ENCODE peak calls at places on chromosomes 4 and X, in six cellular contexts. One of them, this sample, is unnamed. For H3K4me1, the result is how much of the 10 kb centered on the place peaks cover.

GRCh38 chrX:13985697-13986435 is 43.8 kb downstream of the GEMIN8 start:
- DNase-seq in lower lobe of right lung: no peak
- DNase-seq in CD8-positive, alpha-beta memory T cell: no peak
- DNase-seq in transverse colon: no peak
- DNase-seq in PC-3: no peak
- DNase-seq in ovary: no peak
- DNase-seq in this sample: no peak

GRCh38 chrX:23952984-23953907 is 45.4 kb downstream of the CXorf58 start:
- DNase-seq in lower lobe of right lung: no peak
- DNase-seq in CD8-positive, alpha-beta memory T cell: peak
- DNase-seq in transverse colon: no peak
- DNase-seq in PC-3: no peak
- DNase-seq in ovary: no peak
- DNase-seq in this sample: peak

GRCh38 chrX:106932492-106932923 is 12.3 kb downstream of the CLDN2 start:
- DNase-seq in lower lobe of right lung: no peak
- DNase-seq in CD8-positive, alpha-beta memory T cell: no peak
- DNase-seq in transverse colon: no peak
- DNase-seq in PC-3: peak
- DNase-seq in ovary: no peak
- DNase-seq in this sample: peak

GRCh38 chr4:179605196-179605595 is 2163.0 kb upstream of the AGA start:
- DNase-seq in lower lobe of right lung: no peak
- DNase-seq in CD8-positive, alpha-beta memory T cell: no peak
- DNase-seq in transverse colon: no peak
- DNase-seq in PC-3: peak
- DNase-seq in ovary: no peak
- DNase-seq in this sample: no peak

GRCh38 chr4:82823062-82823461 is 24.5 kb upstream of the SCD5 start:
- DNase-seq in lower lobe of right lung: no peak
- DNase-seq in CD8-positive, alpha-beta memory T cell: no peak
- DNase-seq in transverse colon: no peak
- DNase-seq in PC-3: peak
- DNase-seq in ovary: no peak
- DNase-seq in this sample: no peak

GRCh38 chr4:113760852-113761681 is 471 bp downstream of the CAMK2D start:
- DNase-seq in lower lobe of right lung: peak
- DNase-seq in CD8-positive, alpha-beta memory T cell: peak
- DNase-seq in transverse colon: peak
- DNase-seq in PC-3: peak
- DNase-seq in ovary: peak
- DNase-seq in this sample: peak

GRCh38 chrX:19876962-19877361 is 10.4 kb downstream of the SH3KBP1 start:
- DNase-seq in lower lobe of right lung: no peak
- DNase-seq in CD8-positive, alpha-beta memory T cell: no peak
- DNase-seq in transverse colon: no peak
- DNase-seq in PC-3: no peak
- DNase-seq in ovary: no peak
- DNase-seq in this sample: no peak

GRCh38 chr4:125433453-125433852 is 118.7 kb downstream of the FAT4 start:
- DNase-seq in lower lobe of right lung: no peak
- DNase-seq in CD8-positive, alpha-beta memory T cell: no peak
- DNase-seq in transverse colon: no peak
- DNase-seq in PC-3: no peak
- DNase-seq in ovary: no peak
- DNase-seq in this sample: no peak

GRCh38 chr4:87103691-87104187 is 116.7 kb downstream of the KLHL8 start:
- DNase-seq in lower lobe of right lung: no peak
- DNase-seq in CD8-positive, alpha-beta memory T cell: no peak
- DNase-seq in transverse colon: no peak
- DNase-seq in PC-3: peak
- DNase-seq in ovary: no peak
- DNase-seq in this sample: peak

GRCh38 chr4:102474736-102475504 is 26.2 kb upstream of the NFKB1 start:
- DNase-seq in lower lobe of right lung: no peak
- DNase-seq in CD8-positive, alpha-beta memory T cell: no peak
- DNase-seq in transverse colon: no peak
- DNase-seq in PC-3: peak
- DNase-seq in ovary: no peak
- DNase-seq in this sample: no peak

GRCh38 chrX:70087857-70088256 is 25.6 kb downstream of the OTUD6A start:
- DNase-seq in lower lobe of right lung: no peak
- DNase-seq in CD8-positive, alpha-beta memory T cell: no peak
- DNase-seq in transverse colon: no peak
- DNase-seq in PC-3: peak
- DNase-seq in ovary: no peak
- DNase-seq in this sample: peak

GRCh38 chrX:70088791-70089190 is 26.5 kb downstream of the OTUD6A start:
- DNase-seq in lower lobe of right lung: no peak
- DNase-seq in CD8-positive, alpha-beta memory T cell: no peak
- DNase-seq in transverse colon: no peak
- DNase-seq in PC-3: no peak
- DNase-seq in ovary: no peak
- DNase-seq in this sample: no peak

GRCh38 chrX:70092247-70092646 is 30.0 kb downstream of the OTUD6A start:
- DNase-seq in lower lobe of right lung: no peak
- DNase-seq in CD8-positive, alpha-beta memory T cell: no peak
- DNase-seq in transverse colon: no peak
- DNase-seq in PC-3: no peak
- DNase-seq in ovary: no peak
- DNase-seq in this sample: no peak

GRCh38 chrX:70088281-70088680 is 26.0 kb downstream of the OTUD6A start:
- DNase-seq in lower lobe of right lung: no peak
- DNase-seq in CD8-positive, alpha-beta memory T cell: no peak
- DNase-seq in transverse colon: no peak
- DNase-seq in PC-3: no peak
- DNase-seq in ovary: no peak
- DNase-seq in this sample: no peak

DNA sequence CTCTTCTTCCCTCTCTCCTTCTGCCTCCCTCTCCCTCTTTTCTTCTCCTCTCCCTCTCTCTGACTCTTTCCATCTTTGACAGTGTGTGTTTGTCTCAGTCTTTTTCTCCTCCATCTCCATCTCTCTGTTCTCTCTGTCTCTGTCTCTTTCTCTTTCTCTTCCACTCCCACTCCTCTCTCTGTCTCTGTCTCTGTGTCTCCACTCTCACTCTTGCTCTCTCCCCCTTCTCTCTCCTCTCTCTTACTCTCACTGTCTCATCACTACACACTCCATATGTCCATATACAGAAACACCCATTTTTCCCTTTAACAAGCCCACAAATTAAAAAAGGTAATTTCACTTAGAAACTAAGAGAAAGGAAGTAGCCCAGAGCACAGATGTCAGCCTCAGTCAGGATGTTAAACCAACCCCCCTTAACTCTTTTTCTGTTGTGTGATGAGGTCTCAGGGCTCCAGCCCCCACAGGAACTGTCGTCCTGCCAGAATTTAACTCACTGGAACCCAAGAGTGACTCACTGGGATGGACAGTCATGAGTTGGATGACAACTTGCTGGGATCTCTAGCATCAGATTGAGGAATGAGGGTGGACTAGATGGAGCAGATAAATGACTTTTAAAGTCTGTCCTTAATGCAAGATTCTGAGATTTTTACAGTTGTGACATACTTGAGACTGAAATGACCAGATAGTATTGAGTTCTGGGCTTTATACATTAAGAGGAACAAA is 27.5 kb downstream of the OTUD6A start:
- DNase-seq in lower lobe of right lung: no peak
- DNase-seq in CD8-positive, alpha-beta memory T cell: no peak
- DNase-seq in transverse colon: no peak
- DNase-seq in PC-3: peak
- DNase-seq in ovary: no peak
- DNase-seq in this sample: no peak
- H3K27ac ChIP-seq in lower lobe of right lung: no peak
- H3K27ac ChIP-seq in CD8-positive, alpha-beta memory T cell: no peak
- H3K27ac ChIP-seq in transverse colon: no peak
- H3K27ac ChIP-seq in PC-3: peak
- H3K27ac ChIP-seq in ovary: no peak
- H3K27ac ChIP-seq in this sample: no peak

DNA sequence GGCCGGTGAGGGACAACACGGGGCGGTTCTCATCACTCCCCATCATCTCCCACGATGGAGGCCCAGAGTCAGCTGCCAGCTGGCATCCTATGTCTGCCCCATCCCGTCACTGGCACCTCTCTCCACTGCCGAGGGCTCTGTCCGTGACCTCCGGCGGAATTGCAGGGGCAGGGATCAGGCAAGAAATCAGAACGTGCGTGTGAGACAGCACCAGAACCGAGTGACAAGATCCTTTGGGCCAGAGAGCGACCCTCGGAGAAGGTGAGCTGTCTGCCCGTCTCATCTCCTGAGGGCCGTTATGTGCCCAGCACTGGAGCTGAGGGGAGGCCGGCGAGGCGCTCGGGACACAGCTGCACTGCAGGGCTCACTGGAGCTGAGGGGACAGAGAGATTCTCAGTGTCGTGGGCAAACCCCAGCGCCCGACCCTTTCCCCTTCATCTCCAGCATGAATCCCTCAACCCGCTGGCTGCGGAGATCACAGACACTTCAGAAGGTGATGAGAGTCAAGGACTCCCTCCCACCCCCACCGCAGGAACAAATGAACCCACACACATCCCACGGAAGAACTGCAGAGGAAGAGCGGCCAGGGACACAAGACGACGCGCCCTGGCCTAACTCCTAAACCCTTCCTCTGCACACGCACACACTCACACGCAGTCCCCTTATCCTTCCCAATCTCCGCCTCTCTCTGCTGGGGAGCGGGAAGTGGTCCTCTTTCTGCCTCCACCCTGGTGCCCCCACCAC is 128.7 kb downstream of the AFAP1 start:
- DNase-seq in lower lobe of right lung: no peak
- DNase-seq in CD8-positive, alpha-beta memory T cell: no peak
- DNase-seq in transverse colon: no peak
- DNase-seq in PC-3: no peak
- DNase-seq in ovary: no peak
- DNase-seq in this sample: no peak
- H3K4me1 ChIP-seq in lower lobe of right lung: under half
- H3K4me1 ChIP-seq in CD8-positive, alpha-beta memory T cell: under half
- H3K4me1 ChIP-seq in transverse colon: under half
- H3K4me1 ChIP-seq in PC-3: under half
- H3K4me1 ChIP-seq in ovary: under half
- H3K4me1 ChIP-seq in this sample: under half

DNA sequence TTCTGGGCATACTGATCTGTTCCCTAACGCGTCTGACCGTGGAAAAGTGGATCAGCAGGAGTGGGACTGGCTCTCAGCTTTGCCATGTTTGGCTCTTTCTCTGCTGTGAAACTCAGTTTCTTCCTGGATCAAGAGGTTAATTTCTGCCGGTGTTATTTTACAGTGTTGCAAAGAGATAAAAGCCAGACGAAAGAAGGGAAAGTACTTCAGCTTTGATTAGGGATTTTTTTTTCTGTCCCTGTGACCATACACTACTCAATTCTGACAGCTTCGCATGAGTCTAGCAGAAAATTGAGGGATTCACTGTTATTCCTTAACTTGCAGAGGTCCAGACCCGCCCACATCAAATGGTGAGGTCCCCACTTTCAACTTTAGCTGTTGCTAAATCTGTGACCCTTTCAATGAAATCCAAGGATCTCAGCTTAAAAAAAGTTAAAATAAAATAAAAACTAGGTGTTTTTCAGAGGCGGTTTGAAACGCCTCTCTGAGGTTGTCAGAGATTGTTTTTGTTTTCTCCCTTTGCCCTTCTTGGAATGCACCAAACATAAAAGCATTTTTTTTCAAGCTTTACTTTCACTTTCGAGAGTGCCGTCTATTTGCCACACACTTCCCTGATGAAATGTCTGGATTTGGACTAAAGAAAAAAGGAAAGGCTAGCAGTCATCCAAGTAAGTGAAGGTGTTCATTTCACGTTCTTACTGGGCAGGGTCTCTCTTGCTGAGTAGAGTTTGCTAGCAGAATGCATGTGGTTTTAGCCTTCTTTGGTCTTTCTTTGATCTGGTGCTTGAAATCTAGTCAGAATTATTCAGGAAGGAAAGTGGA is at the start of gene TLR3:
- DNase-seq in lower lobe of right lung: no peak
- DNase-seq in CD8-positive, alpha-beta memory T cell: no peak
- DNase-seq in transverse colon: no peak
- DNase-seq in PC-3: peak
- DNase-seq in ovary: no peak
- DNase-seq in this sample: peak
- H3K4me3 ChIP-seq in lower lobe of right lung: peak
- H3K4me3 ChIP-seq in CD8-positive, alpha-beta memory T cell: peak
- H3K4me3 ChIP-seq in transverse colon: peak
- H3K4me3 ChIP-seq in PC-3: peak
- H3K4me3 ChIP-seq in ovary: peak
- H3K4me3 ChIP-seq in this sample: peak

DNA sequence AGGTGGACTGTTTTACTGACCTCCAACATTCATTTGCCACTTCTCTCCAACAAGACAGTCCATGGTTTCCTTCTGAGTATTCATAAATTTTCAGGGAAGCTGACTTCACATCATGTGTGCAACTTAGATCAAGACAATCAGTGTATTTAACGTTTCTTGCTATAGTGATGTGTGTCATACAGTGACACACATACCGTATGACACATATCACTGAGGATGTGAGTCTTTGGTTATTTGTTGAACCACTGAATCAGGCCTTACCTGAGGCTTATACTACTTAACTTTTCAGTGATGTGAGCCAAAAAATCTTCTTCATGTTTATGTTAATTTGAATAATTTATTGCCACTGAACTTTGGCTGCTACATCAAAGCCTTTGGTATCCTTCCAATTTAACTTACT is 166.8 kb downstream of the BMPR1B start:
- DNase-seq in lower lobe of right lung: no peak
- DNase-seq in CD8-positive, alpha-beta memory T cell: no peak
- DNase-seq in transverse colon: no peak
- DNase-seq in PC-3: peak
- DNase-seq in ovary: no peak
- DNase-seq in this sample: no peak
- H3K27ac ChIP-seq in lower lobe of right lung: no peak
- H3K27ac ChIP-seq in CD8-positive, alpha-beta memory T cell: no peak
- H3K27ac ChIP-seq in transverse colon: no peak
- H3K27ac ChIP-seq in PC-3: peak
- H3K27ac ChIP-seq in ovary: no peak
- H3K27ac ChIP-seq in this sample: no peak

DNA sequence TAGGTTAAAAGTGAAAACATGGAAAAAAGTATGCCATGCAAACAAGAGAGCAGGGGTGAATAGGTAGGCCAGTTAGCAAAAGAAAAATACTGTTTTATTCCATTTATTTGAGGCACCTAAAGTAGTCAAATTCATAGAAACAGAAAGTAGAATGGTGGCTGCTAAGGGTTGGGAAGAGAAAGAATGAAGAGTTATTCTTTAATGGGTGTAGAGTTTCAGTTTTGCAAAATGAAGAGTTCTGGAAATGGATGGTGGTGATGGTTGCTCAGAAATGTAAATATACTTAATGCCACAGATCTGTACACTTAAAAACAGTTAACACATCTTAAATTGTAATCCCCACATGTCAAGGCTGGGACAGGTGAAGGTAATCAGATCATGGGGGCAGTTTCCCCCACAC is 29.7 kb downstream of the PARM1 start:
- DNase-seq in lower lobe of right lung: no peak
- DNase-seq in CD8-positive, alpha-beta memory T cell: no peak
- DNase-seq in transverse colon: no peak
- DNase-seq in PC-3: no peak
- DNase-seq in ovary: no peak
- DNase-seq in this sample: no peak
- H3K4me1 ChIP-seq in lower lobe of right lung: under half
- H3K4me1 ChIP-seq in CD8-positive, alpha-beta memory T cell: under half
- H3K4me1 ChIP-seq in transverse colon: under half
- H3K4me1 ChIP-seq in PC-3: under half
- H3K4me1 ChIP-seq in ovary: under half
- H3K4me1 ChIP-seq in this sample: under half

GRCh38 chr4:2412885-2413716 is 5.3 kb downstream of the ZFYVE28 start:
- DNase-seq in lower lobe of right lung: peak
- DNase-seq in CD8-positive, alpha-beta memory T cell: peak
- DNase-seq in transverse colon: peak
- DNase-seq in PC-3: peak
- DNase-seq in ovary: peak
- DNase-seq in this sample: peak
- H3K4me3 ChIP-seq in lower lobe of right lung: peak
- H3K4me3 ChIP-seq in CD8-positive, alpha-beta memory T cell: peak
- H3K4me3 ChIP-seq in transverse colon: no peak
- H3K4me3 ChIP-seq in PC-3: peak
- H3K4me3 ChIP-seq in ovary: no peak
- H3K4me3 ChIP-seq in this sample: no peak

This sample was measured in small intestine.